ENCODE peak calls at places on chromosomes 16 and 17, in six cellular contexts. R is prostate gland, F is A549, O is heart right ventricle, E is gastrocnemius medialis, Y is left ventricle myocardium inferior. L is an unnamed sample.

GRCh38 chr16:20507280-20507679 is 56.0 kb downstream of the ACSM2A start:
- DNase-seq in R (no peak), E (no peak), Y (no peak), O (no peak), F (no peak), L (no peak)

GRCh38 chr17:49775546-49776260 is 11.8 kb upstream of the FAM117A start:
- DNase-seq in O (no peak), R (no peak), F (no peak), E (no peak), Y (no peak), L (no peak)

GRCh38 chr17:7586673-7587419 is 3.0 kb downstream of the SOX15 start:
- DNase-seq in F (peak), O (no peak), Y (no peak), E (peak), R (no peak), L (no peak)

GRCh38 chr17:75774988-75775668 is 9.5 kb upstream of the UNK start:
- DNase-seq in R (no peak), O (no peak), E (no peak), Y (no peak), F (no peak), L (no peak)

GRCh38 chr17:68600123-68600880 is 865 bp downstream of the FAM20A start:
- DNase-seq in O (peak), Y (peak), F (peak), E (peak), R (no peak), L (no peak)

GRCh38 chr16:27174007-27174406 is 29.3 kb upstream of the KDM8 start:
- DNase-seq in F (no peak), E (no peak), O (no peak), R (peak), Y (no peak), L (no peak)

GRCh38 chr17:75778861-75779249 is 5.8 kb upstream of the UNK start:
- DNase-seq in F (peak), Y (no peak), O (peak), E (peak), R (no peak), L (no peak)

GRCh38 chr17:42285346-42286050 is 2.8 kb upstream of the STAT5A start:
- DNase-seq in O (no peak), E (peak), R (no peak), F (no peak), Y (no peak), L (peak)

GRCh38 chr16:23753908-23754593 is 775 bp upstream of the CHP2 start:
- DNase-seq in Y (no peak), E (no peak), F (no peak), R (no peak), O (no peak), L (no peak)

GRCh38 chr16:844638-845348 is 44.3 kb upstream of the GNG13 start:
- DNase-seq in R (no peak), E (no peak), F (no peak), O (peak), Y (no peak), L (no peak)

GRCh38 chr17:82957469-82957795 is 117.6 kb upstream of the ZNF750 start:
- DNase-seq in F (no peak), E (no peak), R (no peak), Y (no peak), O (no peak), L (no peak)

GRCh38 chr16:28104404-28104803 is 40.9 kb upstream of the GSG1L start:
- DNase-seq in Y (no peak), E (no peak), O (no peak), R (no peak), F (no peak), L (no peak)

GRCh38 chr16:8866118-8866883 is 2.5 kb downstream of the CARHSP1 start:
- DNase-seq in F (no peak), O (peak), R (peak), E (no peak), Y (peak), L (no peak)

GRCh38 chr16:78996806-78997205 is 603.7 kb downstream of the MAF start:
- DNase-seq in F (no peak), E (no peak), R (no peak), O (no peak), Y (no peak), L (no peak)

GRCh38 chr16:24178496-24178895 is 77.6 kb upstream of the CACNG3 start:
- DNase-seq in O (no peak), R (no peak), F (no peak), Y (no peak), E (no peak), L (no peak)

GRCh38 chr17:41592601-41593305 is 6.1 kb upstream of the KRT14 start:
- DNase-seq in E (no peak), R (no peak), Y (no peak), F (no peak), O (no peak), L (no peak)

GRCh38 chr16:76201385-76201784 is 75.8 kb upstream of the CNTNAP4 start:
- DNase-seq in F (no peak), E (no peak), R (no peak), Y (no peak), O (no peak), L (no peak)

GRCh38 chr17:5499790-5500189 is 13.4 kb downstream of the MIS12 start:
- DNase-seq in O (no peak), R (no peak), E (no peak), Y (no peak), F (no peak), L (no peak)

GRCh38 chr17:68646626-68647526 is 45.7 kb upstream of the FAM20A start:
- DNase-seq in R (no peak), O (no peak), F (no peak), E (no peak), Y (no peak), L (no peak)

GRCh38 chr16:50367777-50368409 is 895 bp downstream of the BRD7 start:
- DNase-seq in O (no peak), F (no peak), Y (no peak), R (no peak), E (no peak), L (no peak)

GRCh38 chr17:81315885-81316391 is 20.8 kb upstream of the SLC38A10 start:
- DNase-seq in O (no peak), E (no peak), Y (no peak), R (no peak), F (no peak), L (no peak)

GRCh38 chr17:43905400-43905984 is 1.8 kb downstream of the MPP2 start:
- DNase-seq in O (no peak), R (no peak), F (no peak), E (no peak), Y (no peak), L (no peak)

GRCh38 chr17:33013596-33014375 is 22.1 kb downstream of the SPACA3 start:
- DNase-seq in E (no peak), O (no peak), F (no peak), R (no peak), Y (no peak), L (peak)

GRCh38 chr17:76566613-76566943 is 19.1 kb downstream of the ST6GALNAC2 start:
- DNase-seq in Y (no peak), F (no peak), O (no peak), R (no peak), E (no peak), L (no peak)

GRCh38 chr16:49604602-49605001 is 231.0 kb downstream of the C16orf78 start:
- DNase-seq in Y (no peak), F (no peak), O (no peak), E (no peak), R (no peak), L (peak)

GRCh38 chr16:57711-58110 is 4.1 kb downstream of the SNRNP25 start:
- DNase-seq in F (no peak), R (no peak), Y (no peak), O (no peak), E (no peak), L (no peak)

GRCh38 chr16:4293822-4294457 is 21.1 kb upstream of the TFAP4 start:
- DNase-seq in R (peak), F (peak), Y (peak), O (peak), E (peak), L (peak)

GRCh38 chr17:44786551-44787081 is 27.8 kb downstream of the ADAM11 start:
- DNase-seq in Y (peak), E (no peak), F (no peak), O (peak), R (no peak), L (no peak)

GRCh38 chr16:83176802-83177201 is 550.0 kb downstream of the CDH13 start:
- DNase-seq in E (no peak), Y (no peak), O (no peak), F (no peak), R (no peak), L (no peak)

GRCh38 chr16:3007059-3007956 is 5.4 kb upstream of the CLDN9 start:
- DNase-seq in Y (no peak), O (no peak), R (no peak), F (no peak), E (no peak), L (no peak)

GRCh38 chr17:49850772-49851386 is 3.0 kb upstream of the TAC4 start:
- DNase-seq in R (no peak), Y (no peak), O (no peak), E (no peak), F (no peak), L (no peak)

GRCh38 chr17:8056232-8056975 is 17.5 kb downstream of the ALOX15B start:
- DNase-seq in F (no peak), E (peak), Y (no peak), O (no peak), R (peak), L (peak)

GRCh38 chr17:50534979-50535326 is 2.4 kb downstream of the EPN3 start:
- DNase-seq in R (no peak), O (no peak), E (no peak), F (no peak), Y (no peak), L (no peak)

GRCh38 chr17:2068589-2069051 is 13.7 kb downstream of the HIC1 start:
- DNase-seq in F (no peak), R (no peak), E (no peak), Y (no peak), O (no peak), L (no peak)

GRCh38 chr17:2064980-2065785 is 10.3 kb downstream of the HIC1 start:
- DNase-seq in Y (no peak), O (peak), R (no peak), E (no peak), F (no peak), L (no peak)

GRCh38 chr17:2067559-2067958 is 12.7 kb downstream of the HIC1 start:
- DNase-seq in O (peak), F (no peak), R (no peak), E (no peak), Y (no peak), L (no peak)

GRCh38 chr17:2068101-2068518 is 13.2 kb downstream of the HIC1 start:
- DNase-seq in Y (no peak), O (no peak), R (no peak), E (no peak), F (no peak), L (no peak)

DNA sequence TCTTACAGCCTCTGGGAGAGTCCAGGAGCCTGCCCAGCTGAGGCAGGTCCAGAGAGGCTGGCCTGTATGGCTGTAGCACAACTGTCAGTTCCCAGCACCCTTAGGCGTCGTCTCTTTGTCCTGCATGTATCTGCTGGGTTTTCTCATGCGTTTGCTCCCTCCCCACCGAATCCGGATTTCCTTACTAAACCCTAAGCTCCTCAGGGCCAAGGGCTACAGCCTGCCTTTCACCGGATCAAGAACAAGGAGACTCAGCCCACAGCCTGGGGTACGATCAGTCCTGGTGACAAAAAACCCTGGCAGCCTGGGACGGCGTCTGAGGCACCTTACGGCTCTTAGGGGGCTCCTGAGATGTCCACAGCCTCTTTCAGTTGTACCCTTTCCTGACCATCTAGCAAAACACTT is 12.1 kb downstream of the HIC1 start:
- DNase-seq in E (no peak), O (no peak), Y (no peak), R (no peak), F (no peak), L (no peak)
- H3K27ac ChIP-seq in E (peak), O (peak), Y (peak), R (peak), F (no peak), L (peak)

GRCh38 chr17:59425085-59425901 is 93.8 kb downstream of the YPEL2 start:
- DNase-seq in F (no peak), R (no peak), O (peak), E (peak), Y (peak), L (no peak)
- H3K27ac ChIP-seq in F (no peak), R (peak), O (peak), E (peak), Y (peak), L (peak)

DNA sequence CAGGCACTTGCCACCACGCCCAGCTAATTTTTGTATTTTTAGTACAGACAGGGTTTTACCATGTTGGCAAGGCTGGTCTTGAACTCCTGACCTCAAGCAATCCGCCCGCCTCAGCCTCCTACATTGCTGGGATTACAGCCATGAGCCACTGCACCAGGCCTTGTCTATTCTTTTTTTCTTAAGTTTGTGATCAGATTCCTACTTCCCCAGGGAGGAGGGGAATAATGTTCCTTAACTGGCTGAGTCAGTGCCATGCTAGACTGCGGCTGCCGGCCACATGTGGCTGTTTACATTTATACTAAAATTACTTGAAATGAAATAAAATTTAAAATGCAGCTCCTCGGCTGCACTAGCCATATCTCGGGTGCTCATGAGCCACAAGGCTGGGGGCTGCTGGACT is 27.8 kb upstream of the USP36 start:
- DNase-seq in F (no peak), E (no peak), Y (no peak), R (no peak), O (no peak), L (no peak)
- H3K27ac ChIP-seq in F (no peak), E (no peak), Y (no peak), R (no peak), O (no peak), L (peak)

DNA sequence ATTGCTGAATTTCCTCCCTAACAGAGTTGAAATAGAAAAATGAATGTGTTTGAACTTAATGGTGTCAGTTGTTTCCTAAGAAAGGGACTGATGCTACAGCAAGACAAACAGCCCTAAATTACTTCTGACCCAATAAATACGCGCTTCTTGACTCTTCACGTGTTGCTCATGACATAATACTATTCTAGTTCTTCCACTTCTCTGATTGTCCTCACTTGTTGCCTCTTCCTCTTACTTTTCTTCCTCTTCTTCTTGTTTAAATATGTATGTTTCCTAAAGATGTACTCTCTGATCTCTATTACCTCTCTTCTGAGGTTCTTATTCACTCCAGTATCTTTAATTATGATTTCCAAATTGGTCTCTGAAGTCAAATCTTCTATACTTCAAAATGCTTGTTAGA is 32.4 kb downstream of the RNF43 start:
- DNase-seq in F (no peak), O (no peak), Y (no peak), R (no peak), E (no peak), L (no peak)
- H3K27ac ChIP-seq in F (peak), O (no peak), Y (no peak), R (no peak), E (no peak), L (no peak)

DNA sequence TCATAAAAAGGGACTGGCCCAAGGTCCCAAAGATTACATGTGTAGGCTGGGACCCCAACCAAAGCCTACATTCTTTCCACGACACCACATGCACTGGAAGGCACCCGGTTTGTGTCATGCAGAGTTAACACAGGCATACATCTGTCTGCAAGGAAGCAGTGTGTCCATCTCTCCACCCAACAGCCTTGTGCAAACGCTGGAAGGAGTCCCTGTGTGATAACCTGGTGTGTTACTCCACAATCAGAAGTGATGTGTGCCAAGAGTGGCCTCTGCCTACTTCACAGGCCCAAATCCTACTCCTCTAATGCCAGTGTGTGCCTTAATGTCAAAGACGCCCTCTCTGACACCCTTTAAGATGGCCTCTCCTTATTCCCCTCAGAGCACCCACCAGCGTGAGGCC is 139.8 kb downstream of the PARN start:
- DNase-seq in F (no peak), Y (no peak), O (no peak), E (no peak), R (no peak), L (no peak)
- H3K27ac ChIP-seq in F (peak), Y (peak), O (no peak), E (peak), R (no peak), L (no peak)

GRCh38 chr16:31107465-31107867 is 720 bp upstream of the BCKDK start:
- DNase-seq in Y (no peak), F (no peak), O (no peak), E (no peak), R (no peak), L (no peak)
- H3K27ac ChIP-seq in Y (peak), F (peak), O (peak), E (peak), R (no peak), L (no peak)